ENCODE peak calls at places on chromosomes 13 and 19, in seven cellular contexts. One of them, this sample, is unnamed.

GRCh38 chr13:100980171-100980570 is 305.6 kb upstream of the TMTC4 start:
- DNase-seq in GM12878: no peak
- DNase-seq in IMR-90: no peak
- DNase-seq in MM.1S: no peak
- DNase-seq in upper lobe of right lung: no peak
- DNase-seq in GM23338: no peak
- DNase-seq in lower lobe of right lung: no peak
- DNase-seq in this sample: no peak

GRCh38 chr19:10258080-10258710 is 6.2 kb downstream of the MRPL4 start:
- DNase-seq in GM12878: no peak
- DNase-seq in IMR-90: no peak
- DNase-seq in MM.1S: no peak
- DNase-seq in upper lobe of right lung: no peak
- DNase-seq in GM23338: no peak
- DNase-seq in lower lobe of right lung: no peak
- DNase-seq in this sample: no peak

GRCh38 chr13:79710376-79710775 is 229.4 kb downstream of the NDFIP2 start:
- DNase-seq in GM12878: no peak
- DNase-seq in IMR-90: no peak
- DNase-seq in MM.1S: no peak
- DNase-seq in upper lobe of right lung: no peak
- DNase-seq in GM23338: no peak
- DNase-seq in lower lobe of right lung: no peak
- DNase-seq in this sample: no peak

GRCh38 chr19:22945560-22945959 is 57.4 kb downstream of the ZNF728 start:
- DNase-seq in GM12878: no peak
- DNase-seq in IMR-90: peak
- DNase-seq in MM.1S: no peak
- DNase-seq in upper lobe of right lung: no peak
- DNase-seq in GM23338: peak
- DNase-seq in lower lobe of right lung: no peak
- DNase-seq in this sample: no peak

GRCh38 chr13:27172495-27172842 is 858 bp upstream of the USP12 start:
- DNase-seq in GM12878: no peak
- DNase-seq in IMR-90: peak
- DNase-seq in MM.1S: no peak
- DNase-seq in upper lobe of right lung: no peak
- DNase-seq in GM23338: no peak
- DNase-seq in lower lobe of right lung: no peak
- DNase-seq in this sample: no peak

GRCh38 chr19:6773323-6773931 is 919 bp downstream of the VAV1 start:
- DNase-seq in GM12878: peak
- DNase-seq in IMR-90: no peak
- DNase-seq in MM.1S: peak
- DNase-seq in upper lobe of right lung: peak
- DNase-seq in GM23338: peak
- DNase-seq in lower lobe of right lung: peak
- DNase-seq in this sample: no peak

GRCh38 chr13:102847272-102848234 is 1.7 kb downstream of the ERCC5 start:
- DNase-seq in GM12878: no peak
- DNase-seq in IMR-90: peak
- DNase-seq in MM.1S: peak
- DNase-seq in upper lobe of right lung: no peak
- DNase-seq in GM23338: peak
- DNase-seq in lower lobe of right lung: no peak
- DNase-seq in this sample: no peak

GRCh38 chr19:532578-533484 is 1.3 kb downstream of the CDC34 start:
- DNase-seq in GM12878: no peak
- DNase-seq in IMR-90: peak
- DNase-seq in MM.1S: peak
- DNase-seq in upper lobe of right lung: peak
- DNase-seq in GM23338: peak
- DNase-seq in lower lobe of right lung: peak
- DNase-seq in this sample: no peak

GRCh38 chr13:79859756-79860155 is 378.8 kb downstream of the NDFIP2 start:
- DNase-seq in GM12878: no peak
- DNase-seq in IMR-90: no peak
- DNase-seq in MM.1S: no peak
- DNase-seq in upper lobe of right lung: no peak
- DNase-seq in GM23338: no peak
- DNase-seq in lower lobe of right lung: no peak
- DNase-seq in this sample: no peak

GRCh38 chr19:35717665-35718344 is at the start of gene KMT2B:
- DNase-seq in GM12878: no peak
- DNase-seq in IMR-90: no peak
- DNase-seq in MM.1S: no peak
- DNase-seq in upper lobe of right lung: no peak
- DNase-seq in GM23338: peak
- DNase-seq in lower lobe of right lung: no peak
- DNase-seq in this sample: peak

GRCh38 chr13:97259787-97260641 is 37.9 kb downstream of the MBNL2 start:
- DNase-seq in GM12878: no peak
- DNase-seq in IMR-90: peak
- DNase-seq in MM.1S: no peak
- DNase-seq in upper lobe of right lung: no peak
- DNase-seq in GM23338: no peak
- DNase-seq in lower lobe of right lung: no peak
- DNase-seq in this sample: no peak

GRCh38 chr13:92137519-92137918 is 739.1 kb downstream of the GPC5 start:
- DNase-seq in GM12878: no peak
- DNase-seq in IMR-90: no peak
- DNase-seq in MM.1S: no peak
- DNase-seq in upper lobe of right lung: no peak
- DNase-seq in GM23338: no peak
- DNase-seq in lower lobe of right lung: no peak
- DNase-seq in this sample: no peak

GRCh38 chr13:83450586-83450985 is 431.7 kb downstream of the SLITRK1 start:
- DNase-seq in GM12878: no peak
- DNase-seq in IMR-90: no peak
- DNase-seq in MM.1S: no peak
- DNase-seq in upper lobe of right lung: no peak
- DNase-seq in GM23338: peak
- DNase-seq in lower lobe of right lung: no peak
- DNase-seq in this sample: no peak

GRCh38 chr13:91056746-91057145 is 290.7 kb upstream of the MIR17HG start:
- DNase-seq in GM12878: peak
- DNase-seq in IMR-90: no peak
- DNase-seq in MM.1S: peak
- DNase-seq in upper lobe of right lung: no peak
- DNase-seq in GM23338: no peak
- DNase-seq in lower lobe of right lung: no peak
- DNase-seq in this sample: no peak

GRCh38 chr19:37594982-37595382 is 306 bp downstream of the ZNF540 start:
- DNase-seq in GM12878: peak
- DNase-seq in IMR-90: peak
- DNase-seq in MM.1S: peak
- DNase-seq in upper lobe of right lung: peak
- DNase-seq in GM23338: no peak
- DNase-seq in lower lobe of right lung: peak
- DNase-seq in this sample: no peak

GRCh38 chr19:50861496-50862286 is 7.0 kb downstream of the KLK3 start:
- DNase-seq in GM12878: no peak
- DNase-seq in IMR-90: no peak
- DNase-seq in MM.1S: no peak
- DNase-seq in upper lobe of right lung: no peak
- DNase-seq in GM23338: no peak
- DNase-seq in lower lobe of right lung: no peak
- DNase-seq in this sample: no peak

GRCh38 chr13:50127726-50128291 is 112.6 kb downstream of the KCNRG start:
- DNase-seq in GM12878: no peak
- DNase-seq in IMR-90: no peak
- DNase-seq in MM.1S: no peak
- DNase-seq in upper lobe of right lung: no peak
- DNase-seq in GM23338: peak
- DNase-seq in lower lobe of right lung: no peak
- DNase-seq in this sample: peak

GRCh38 chr13:50126378-50127016 is 111.3 kb downstream of the KCNRG start:
- DNase-seq in GM12878: no peak
- DNase-seq in IMR-90: peak
- DNase-seq in MM.1S: peak
- DNase-seq in upper lobe of right lung: no peak
- DNase-seq in GM23338: peak
- DNase-seq in lower lobe of right lung: no peak
- DNase-seq in this sample: no peak

GRCh38 chr13:50128406-50129048 is 113.3 kb downstream of the KCNRG start:
- DNase-seq in GM12878: no peak
- DNase-seq in IMR-90: no peak
- DNase-seq in MM.1S: peak
- DNase-seq in upper lobe of right lung: no peak
- DNase-seq in GM23338: peak
- DNase-seq in lower lobe of right lung: no peak
- DNase-seq in this sample: peak

GRCh38 chr13:50125556-50126377 is 110.5 kb downstream of the KCNRG start:
- DNase-seq in GM12878: no peak
- DNase-seq in IMR-90: peak
- DNase-seq in MM.1S: peak
- DNase-seq in upper lobe of right lung: peak
- DNase-seq in GM23338: peak
- DNase-seq in lower lobe of right lung: peak
- DNase-seq in this sample: peak

GRCh38 chr13:50127017-50127725 is 111.9 kb downstream of the KCNRG start:
- DNase-seq in GM12878: no peak
- DNase-seq in IMR-90: peak
- DNase-seq in MM.1S: no peak
- DNase-seq in upper lobe of right lung: peak
- DNase-seq in GM23338: peak
- DNase-seq in lower lobe of right lung: peak
- DNase-seq in this sample: peak
- TF ChIP-seq CTCF in GM12878: no peak
- TF ChIP-seq CTCF in IMR-90: no peak
- TF ChIP-seq CTCF in MM.1S: no peak
- TF ChIP-seq CTCF in upper lobe of right lung: no peak
- TF ChIP-seq CTCF in GM23338: peak
- TF ChIP-seq CTCF in lower lobe of right lung: no peak
- TF ChIP-seq CTCF in this sample: no peak

DNA sequence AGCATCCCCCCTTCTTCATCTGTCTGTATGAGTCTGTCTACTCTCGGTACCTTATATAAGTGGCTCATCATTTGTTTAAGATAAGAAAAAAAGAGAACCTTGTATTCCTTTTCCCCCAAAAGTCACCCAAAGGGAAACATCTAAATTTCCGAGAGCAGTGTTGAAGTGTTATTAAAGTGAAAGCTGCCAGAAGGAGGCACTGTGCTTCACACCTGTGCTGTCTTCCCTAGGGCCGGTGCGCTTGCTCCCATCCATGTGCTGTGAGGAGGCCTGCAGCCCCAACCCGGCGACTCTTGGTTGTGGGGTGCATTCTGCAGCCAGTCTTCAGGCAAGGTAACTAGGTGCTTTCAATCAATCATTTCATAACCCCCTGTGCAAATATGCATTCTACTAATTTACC is 97.5 kb downstream of the TNFRSF19 start:
- DNase-seq in GM12878: no peak
- DNase-seq in IMR-90: no peak
- DNase-seq in MM.1S: no peak
- DNase-seq in upper lobe of right lung: no peak
- DNase-seq in GM23338: peak
- DNase-seq in lower lobe of right lung: no peak
- DNase-seq in this sample: no peak
- TF ChIP-seq CTCF in GM12878: no peak
- TF ChIP-seq CTCF in IMR-90: no peak
- TF ChIP-seq CTCF in MM.1S: no peak
- TF ChIP-seq CTCF in upper lobe of right lung: no peak
- TF ChIP-seq CTCF in GM23338: peak
- TF ChIP-seq CTCF in lower lobe of right lung: no peak
- TF ChIP-seq CTCF in this sample: no peak

GRCh38 chr19:2543463-2544442 is 67.8 kb downstream of the GADD45B start:
- DNase-seq in GM12878: no peak
- DNase-seq in IMR-90: peak
- DNase-seq in MM.1S: no peak
- DNase-seq in upper lobe of right lung: peak
- DNase-seq in GM23338: peak
- DNase-seq in lower lobe of right lung: peak
- DNase-seq in this sample: peak
- TF ChIP-seq CTCF in GM12878: no peak
- TF ChIP-seq CTCF in IMR-90: peak
- TF ChIP-seq CTCF in MM.1S: no peak
- TF ChIP-seq CTCF in upper lobe of right lung: peak
- TF ChIP-seq CTCF in GM23338: peak
- TF ChIP-seq CTCF in lower lobe of right lung: peak
- TF ChIP-seq CTCF in this sample: no peak

DNA sequence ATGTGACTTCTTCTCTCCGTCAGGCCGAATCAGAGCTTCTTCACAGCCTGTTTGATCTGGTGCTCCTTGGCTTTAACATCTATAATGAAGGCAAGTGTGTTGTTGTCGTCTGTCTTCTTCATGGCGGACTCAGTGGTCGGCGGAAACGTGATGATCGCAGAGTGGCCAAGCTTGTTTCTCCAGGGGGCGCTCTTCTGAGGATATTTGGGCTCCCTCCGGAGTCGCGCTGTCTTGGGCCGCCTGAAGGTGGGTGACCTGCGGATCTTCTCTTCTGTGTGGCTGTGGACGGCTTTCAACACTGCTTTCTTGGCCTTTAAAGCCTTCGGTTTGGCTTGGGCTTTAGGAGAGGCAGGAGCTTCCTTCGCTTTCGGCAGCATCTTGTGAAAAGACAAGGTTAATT is 9.8 kb downstream of the TPRX1 start:
- DNase-seq in GM12878: no peak
- DNase-seq in IMR-90: no peak
- DNase-seq in MM.1S: no peak
- DNase-seq in upper lobe of right lung: no peak
- DNase-seq in GM23338: peak
- DNase-seq in lower lobe of right lung: no peak
- DNase-seq in this sample: no peak
- TF ChIP-seq CTCF in GM12878: no peak
- TF ChIP-seq CTCF in IMR-90: no peak
- TF ChIP-seq CTCF in MM.1S: no peak
- TF ChIP-seq CTCF in upper lobe of right lung: no peak
- TF ChIP-seq CTCF in GM23338: peak
- TF ChIP-seq CTCF in lower lobe of right lung: no peak
- TF ChIP-seq CTCF in this sample: no peak

GRCh38 chr13:94716016-94716415 is 3.7 kb upstream of the SOX21 start:
- DNase-seq in GM12878: no peak
- DNase-seq in IMR-90: no peak
- DNase-seq in MM.1S: no peak
- DNase-seq in upper lobe of right lung: no peak
- DNase-seq in GM23338: peak
- DNase-seq in lower lobe of right lung: no peak
- DNase-seq in this sample: no peak
- TF ChIP-seq CTCF in GM12878: no peak
- TF ChIP-seq CTCF in IMR-90: no peak
- TF ChIP-seq CTCF in MM.1S: no peak
- TF ChIP-seq CTCF in upper lobe of right lung: no peak
- TF ChIP-seq CTCF in GM23338: peak
- TF ChIP-seq CTCF in lower lobe of right lung: no peak
- TF ChIP-seq CTCF in this sample: no peak